ENCODE peak calls at places on chromosomes 11 and 22, in four cellular contexts. One of them, this sample, is unnamed.

GRCh38 chr22:28977481-28977971 is 84.1 kb downstream of the C22orf31 start:
- DNase-seq in CD8-positive, alpha-beta T cell: no peak
- DNase-seq in prostate gland: no peak
- DNase-seq in cardiac muscle cell: peak
- DNase-seq in this sample: no peak

GRCh38 chr11:15170170-15170569 is 55.4 kb downstream of the INSC start:
- DNase-seq in cardiac muscle cell: no peak
- DNase-seq in CD8-positive, alpha-beta T cell: no peak
- DNase-seq in prostate gland: no peak
- DNase-seq in this sample: no peak

GRCh38 chr11:73870261-73870660 is 6.4 kb downstream of the COA4 start:
- DNase-seq in cardiac muscle cell: no peak
- DNase-seq in prostate gland: no peak
- DNase-seq in CD8-positive, alpha-beta T cell: no peak
- DNase-seq in this sample: no peak

GRCh38 chr11:5937868-5938602 is 4.0 kb upstream of the OR56A3 start:
- DNase-seq in cardiac muscle cell: no peak
- DNase-seq in prostate gland: no peak
- DNase-seq in CD8-positive, alpha-beta T cell: no peak
- DNase-seq in this sample: no peak

GRCh38 chr11:34501962-34502361 is 11.6 kb downstream of the ELF5 start:
- DNase-seq in cardiac muscle cell: no peak
- DNase-seq in prostate gland: no peak
- DNase-seq in CD8-positive, alpha-beta T cell: no peak
- DNase-seq in this sample: no peak

GRCh38 chr11:91041626-91042025 is 818.8 kb upstream of the CHORDC1 start:
- DNase-seq in prostate gland: no peak
- DNase-seq in CD8-positive, alpha-beta T cell: no peak
- DNase-seq in cardiac muscle cell: no peak
- DNase-seq in this sample: no peak

GRCh38 chr11:73423506-73423905 is 47.3 kb downstream of the RELT start:
- DNase-seq in prostate gland: no peak
- DNase-seq in cardiac muscle cell: no peak
- DNase-seq in CD8-positive, alpha-beta T cell: no peak
- DNase-seq in this sample: no peak

GRCh38 chr11:127000291-127000968 is at the start of gene KIRREL3:
- DNase-seq in cardiac muscle cell: peak
- DNase-seq in CD8-positive, alpha-beta T cell: no peak
- DNase-seq in prostate gland: no peak
- DNase-seq in this sample: no peak

GRCh38 chr11:877565-877964 is 33.0 kb downstream of the CHID1 start:
- DNase-seq in prostate gland: no peak
- DNase-seq in CD8-positive, alpha-beta T cell: no peak
- DNase-seq in cardiac muscle cell: no peak
- DNase-seq in this sample: no peak

GRCh38 chr11:8192016-8192895 is 23.4 kb upstream of the RIC3 start:
- DNase-seq in cardiac muscle cell: peak
- DNase-seq in prostate gland: peak
- DNase-seq in CD8-positive, alpha-beta T cell: peak
- DNase-seq in this sample: no peak

GRCh38 chr11:74325649-74326645 is 14.5 kb upstream of the P4HA3 start:
- DNase-seq in cardiac muscle cell: no peak
- DNase-seq in CD8-positive, alpha-beta T cell: no peak
- DNase-seq in prostate gland: peak
- DNase-seq in this sample: no peak

GRCh38 chr22:38431266-38432010 is 23.6 kb downstream of the KCNJ4 start:
- DNase-seq in CD8-positive, alpha-beta T cell: no peak
- DNase-seq in cardiac muscle cell: no peak
- DNase-seq in prostate gland: no peak
- DNase-seq in this sample: no peak

GRCh38 chr11:109752212-109752825 is 330.3 kb downstream of the C11orf87 start:
- DNase-seq in prostate gland: no peak
- DNase-seq in CD8-positive, alpha-beta T cell: no peak
- DNase-seq in cardiac muscle cell: no peak
- DNase-seq in this sample: no peak

GRCh38 chr11:105713696-105714095 is 103.8 kb downstream of the GRIA4 start:
- DNase-seq in CD8-positive, alpha-beta T cell: no peak
- DNase-seq in prostate gland: no peak
- DNase-seq in cardiac muscle cell: no peak
- DNase-seq in this sample: no peak

GRCh38 chr11:72842644-72843330 is 28.6 kb downstream of the ATG16L2 start:
- DNase-seq in CD8-positive, alpha-beta T cell: no peak
- DNase-seq in cardiac muscle cell: no peak
- DNase-seq in prostate gland: no peak
- DNase-seq in this sample: no peak

GRCh38 chr11:112195906-112196305 is 20.6 kb downstream of the BCO2 start:
- DNase-seq in cardiac muscle cell: no peak
- DNase-seq in prostate gland: no peak
- DNase-seq in CD8-positive, alpha-beta T cell: no peak
- DNase-seq in this sample: no peak

GRCh38 chr11:975824-976223 is 50.2 kb downstream of the AP2A2 start:
- DNase-seq in cardiac muscle cell: peak
- DNase-seq in CD8-positive, alpha-beta T cell: no peak
- DNase-seq in prostate gland: no peak
- DNase-seq in this sample: no peak

GRCh38 chr22:22909605-22910271 is 22.1 kb downstream of the IGLL5 start:
- DNase-seq in cardiac muscle cell: no peak
- DNase-seq in prostate gland: no peak
- DNase-seq in CD8-positive, alpha-beta T cell: no peak
- DNase-seq in this sample: no peak

GRCh38 chr11:27208846-27209245 is 154.2 kb downstream of the CCDC34 start:
- DNase-seq in cardiac muscle cell: no peak
- DNase-seq in prostate gland: no peak
- DNase-seq in CD8-positive, alpha-beta T cell: no peak
- DNase-seq in this sample: no peak

GRCh38 chr11:57979532-57980079 is 44.1 kb upstream of the OR9Q1 start:
- DNase-seq in cardiac muscle cell: no peak
- DNase-seq in prostate gland: no peak
- DNase-seq in CD8-positive, alpha-beta T cell: no peak
- DNase-seq in this sample: no peak

DNA sequence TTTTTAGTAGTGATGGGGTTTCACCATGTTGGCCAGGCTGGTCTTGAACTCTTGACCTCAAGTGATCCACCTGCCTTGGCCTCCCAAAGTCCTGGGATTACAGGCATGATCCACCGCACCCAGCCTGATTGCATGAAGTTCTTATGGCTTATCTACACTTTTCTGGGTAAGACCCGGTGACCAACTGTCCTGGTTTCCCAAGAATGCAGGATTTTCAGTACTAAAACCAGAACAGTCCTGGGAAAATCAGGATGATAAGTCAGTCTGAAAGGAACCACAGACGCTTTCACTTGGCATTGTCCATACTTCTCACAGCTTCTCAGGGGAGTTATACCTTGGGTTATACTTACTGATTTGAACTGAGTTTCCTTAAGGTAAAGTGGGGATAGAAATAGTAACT is 1.4 kb upstream of the BPIFC start:
- DNase-seq in prostate gland: no peak
- DNase-seq in cardiac muscle cell: no peak
- DNase-seq in CD8-positive, alpha-beta T cell: no peak
- DNase-seq in this sample: no peak
- H3K4me3 ChIP-seq in prostate gland: no peak
- H3K4me3 ChIP-seq in cardiac muscle cell: no peak
- H3K4me3 ChIP-seq in CD8-positive, alpha-beta T cell: no peak
- H3K4me3 ChIP-seq in this sample: no peak

DNA sequence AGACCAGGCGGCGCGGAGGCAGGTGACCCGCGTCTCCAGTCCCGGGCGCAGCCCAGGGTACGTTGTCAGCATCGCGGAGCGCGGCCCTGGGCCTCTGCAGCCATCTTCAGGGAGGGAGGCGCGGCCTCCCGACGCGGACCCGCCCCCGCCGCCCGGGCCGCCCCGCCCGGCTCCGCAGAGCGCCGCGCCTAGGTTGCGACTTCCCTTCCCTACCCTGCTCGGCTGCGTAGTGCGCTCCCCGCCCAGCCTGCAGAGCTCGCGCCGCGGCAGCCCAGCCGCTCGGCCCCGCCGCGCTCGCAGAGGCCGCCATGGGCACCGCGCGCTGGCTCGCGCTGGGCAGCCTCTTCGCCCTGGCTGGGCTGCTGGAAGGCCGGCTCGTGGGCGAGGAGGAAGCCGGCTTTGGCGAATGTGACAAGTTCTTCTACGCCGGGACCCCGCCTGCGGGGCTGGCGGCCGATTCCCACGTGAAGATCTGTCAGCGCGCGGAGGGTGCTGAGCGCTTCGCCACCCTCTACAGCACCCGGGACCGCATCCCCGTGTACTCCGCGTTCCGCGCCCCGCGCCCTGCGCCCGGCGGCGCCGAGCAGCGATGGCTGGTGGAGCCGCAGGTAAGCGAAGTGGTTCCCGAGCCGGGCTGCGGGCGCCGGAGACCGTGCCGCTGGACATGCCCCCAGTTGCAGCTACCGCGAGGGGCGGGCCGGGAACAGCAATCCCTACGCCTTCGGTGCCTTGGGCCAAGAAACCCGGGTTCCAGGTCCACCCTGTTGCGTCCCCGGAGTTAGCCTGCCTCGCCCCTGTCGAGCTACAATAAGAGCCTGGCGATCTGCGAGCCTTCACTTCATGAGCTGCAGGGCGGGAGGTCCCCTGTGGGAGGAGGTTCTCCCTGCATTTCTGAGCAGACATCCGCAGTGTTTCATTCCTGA is at the start of gene ENDOD1:
- DNase-seq in CD8-positive, alpha-beta T cell: peak
- DNase-seq in prostate gland: peak
- DNase-seq in cardiac muscle cell: peak
- DNase-seq in this sample: peak
- TF ChIP-seq CTCF in CD8-positive, alpha-beta T cell: no peak
- TF ChIP-seq CTCF in prostate gland: peak
- TF ChIP-seq CTCF in cardiac muscle cell: peak
- TF ChIP-seq CTCF in this sample: peak

GRCh38 chr22:41369089-41369745 is 12.5 kb upstream of the TEF start:
- DNase-seq in CD8-positive, alpha-beta T cell: no peak
- DNase-seq in cardiac muscle cell: no peak
- DNase-seq in prostate gland: no peak
- DNase-seq in this sample: no peak

GRCh38 chr22:41368543-41368817 is 13.3 kb upstream of the TEF start:
- DNase-seq in CD8-positive, alpha-beta T cell: no peak
- DNase-seq in prostate gland: no peak
- DNase-seq in cardiac muscle cell: no peak
- DNase-seq in this sample: no peak

GRCh38 chr22:41367039-41367679 is 14.6 kb upstream of the TEF start:
- DNase-seq in prostate gland: peak
- DNase-seq in CD8-positive, alpha-beta T cell: no peak
- DNase-seq in cardiac muscle cell: peak
- DNase-seq in this sample: no peak

GRCh38 chr22:41366323-41367014 is 15.3 kb upstream of the TEF start:
- DNase-seq in CD8-positive, alpha-beta T cell: no peak
- DNase-seq in cardiac muscle cell: no peak
- DNase-seq in prostate gland: no peak
- DNase-seq in this sample: no peak

DNA sequence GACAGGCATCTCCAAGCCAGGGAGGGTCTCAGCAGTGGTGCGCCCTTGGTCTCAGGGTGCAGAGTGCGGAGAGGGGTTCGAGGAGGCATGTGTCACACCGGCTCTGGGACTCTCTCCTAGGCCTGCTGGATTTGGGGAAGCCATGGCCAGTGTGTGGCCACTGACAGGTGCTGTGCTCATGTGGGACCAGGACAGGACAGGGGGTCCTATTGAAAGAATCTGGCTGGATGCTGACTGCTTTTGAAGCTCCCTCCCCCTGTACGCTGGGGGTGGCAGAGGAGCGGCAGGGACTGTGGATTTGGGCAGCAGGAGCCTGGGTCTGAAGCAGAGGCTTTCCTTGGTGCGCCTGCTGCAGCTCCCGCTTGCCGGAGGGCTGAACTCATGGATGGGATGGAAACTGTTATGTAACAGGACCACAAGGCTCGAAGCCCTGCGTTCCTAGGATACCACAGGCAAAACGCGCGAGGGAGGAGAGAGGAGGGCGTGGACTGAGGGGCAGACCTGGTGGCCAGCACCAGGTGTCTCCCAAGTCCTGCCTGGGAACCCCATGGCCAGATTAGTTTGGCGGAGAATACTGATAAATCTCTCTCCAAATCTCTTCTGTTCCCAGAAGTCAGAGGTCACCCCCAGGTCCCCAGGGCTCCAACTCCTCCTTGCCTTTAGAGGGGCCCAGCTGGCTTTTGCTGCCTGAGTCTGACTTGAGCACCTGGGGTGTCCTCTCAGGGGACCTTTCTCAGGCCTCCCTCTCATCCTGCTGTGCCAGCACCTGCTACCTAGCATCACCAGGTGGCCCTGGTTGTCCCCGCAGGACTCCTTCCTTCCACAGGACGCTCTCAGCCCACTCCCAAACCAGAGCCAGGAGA is 13.8 kb upstream of the TEF start:
- DNase-seq in cardiac muscle cell: no peak
- DNase-seq in CD8-positive, alpha-beta T cell: no peak
- DNase-seq in prostate gland: peak
- DNase-seq in this sample: no peak
- H3K4me3 ChIP-seq in cardiac muscle cell: no peak
- H3K4me3 ChIP-seq in CD8-positive, alpha-beta T cell: no peak
- H3K4me3 ChIP-seq in prostate gland: peak
- H3K4me3 ChIP-seq in this sample: no peak

DNA sequence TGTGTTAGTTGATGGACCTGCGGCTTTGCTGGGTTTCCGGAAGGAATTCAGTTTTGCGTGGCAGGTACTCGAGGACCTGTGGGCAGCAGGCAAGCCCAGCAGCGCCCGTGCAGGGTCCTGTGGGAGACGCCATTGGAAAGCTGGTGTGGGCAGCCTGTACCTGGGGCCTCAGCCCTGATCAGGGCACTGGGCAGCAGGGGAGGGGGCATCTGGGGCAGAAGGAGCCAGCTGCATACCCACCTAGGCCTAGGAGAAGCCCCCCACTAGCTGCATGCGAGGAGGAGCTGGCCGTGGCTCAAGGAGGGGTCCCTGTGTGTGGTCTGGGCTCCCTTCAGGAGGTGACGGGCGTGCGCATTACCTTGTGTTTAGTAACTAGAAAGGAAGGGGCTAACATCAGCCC is 7.4 kb upstream of the TRMU start:
- DNase-seq in cardiac muscle cell: no peak
- DNase-seq in CD8-positive, alpha-beta T cell: no peak
- DNase-seq in prostate gland: no peak
- DNase-seq in this sample: no peak
- TF ChIP-seq CTCF in cardiac muscle cell: no peak
- TF ChIP-seq CTCF in CD8-positive, alpha-beta T cell: no peak
- TF ChIP-seq CTCF in prostate gland: no peak
- TF ChIP-seq CTCF in this sample: no peak

GRCh38 chr22:27022256-27022655 is 364.9 kb downstream of the MIAT start:
- DNase-seq in prostate gland: no peak
- DNase-seq in CD8-positive, alpha-beta T cell: no peak
- DNase-seq in cardiac muscle cell: no peak
- DNase-seq in this sample: no peak
- H3K4me3 ChIP-seq in prostate gland: no peak
- H3K4me3 ChIP-seq in CD8-positive, alpha-beta T cell: no peak
- H3K4me3 ChIP-seq in cardiac muscle cell: no peak
- H3K4me3 ChIP-seq in this sample: no peak

This sample was measured in GM06990.